ENCODE peak calls at places on chromosomes 12 and 14, in ten cellular contexts. C is cerebellum; K is GOT3; A is stimulated activated CD4-positive, alpha-beta T cell treated with anti-CD3 and anti-CD28 coated beads, Interleukin-4, amount 100 ng/mL, for 24 hours; R is NCI-H2081; E is NK-92 treated with Interleukin-12 subunit alpha and Interleukin-12 subunit beta, amount 100 ng/mL, for 24 hours; Q is B cell; U is cardiac muscle cell; B is omental fat pad; X is dermis blood vessel endothelial cell. N is an unnamed sample.

GRCh38 chr14:94483729-94484275 is 7.8 kb upstream of the SERPINA9 start:
- DNase-seq in C (no peak), K (no peak), A (no peak), R (no peak), E (no peak), Q (no peak), U (no peak), B (no peak), X (no peak), N (no peak)

GRCh38 chr14:68945585-68946289 is 33.4 kb downstream of the ACTN1 start:
- DNase-seq in C (no peak), K (no peak), A (no peak), R (no peak), E (no peak), Q (no peak), U (no peak), B (no peak), X (no peak), N (no peak)

GRCh38 chr12:106974525-106974924 is 12.4 kb downstream of the MTERF2 start:
- DNase-seq in C (no peak), K (no peak), A (no peak), R (no peak), E (no peak), Q (no peak), U (no peak), B (no peak), X (no peak), N (no peak)

GRCh38 chr12:41709012-41709411 is 435.7 kb downstream of the GXYLT1 start:
- DNase-seq in C (no peak), K (no peak), A (no peak), R (no peak), E (no peak), Q (no peak), U (no peak), B (no peak), X (no peak), N (no peak)

GRCh38 chr14:102121567-102121966 is 18.1 kb upstream of the WDR20 start:
- DNase-seq in C (no peak), K (no peak), A (no peak), R (no peak), E (no peak), Q (no peak), U (no peak), B (no peak), X (peak), N (no peak)

GRCh38 chr14:23529016-23529740 is 22.4 kb downstream of the ZFHX2 start:
- DNase-seq in C (no peak), K (no peak), A (no peak), R (no peak), E (no peak), Q (no peak), U (no peak), B (no peak), X (no peak), N (no peak)

GRCh38 chr12:121839106-121839992 is 19.3 kb downstream of the HPD start:
- DNase-seq in C (peak), K (peak), A (peak), R (peak), E (peak), Q (peak), U (peak), B (peak), X (peak), N (peak)

GRCh38 chr14:94016446-94016976 is 9.6 kb upstream of the OTUB2 start:
- DNase-seq in C (peak), K (no peak), A (no peak), R (no peak), E (no peak), Q (no peak), U (no peak), B (no peak), X (no peak), N (no peak)

N was measured in AG20443.